ENCODE peak calls at places on chromosomes 2 and 18, in eight cellular contexts. J, S, N, I, H, B, T and L are unnamed samples.

GRCh38 chr2:36170805-36171204 is 184.8 kb upstream of the CRIM1 start:
- DNase-seq in N (no peak), B (no peak), T (no peak), S (no peak), I (no peak), J (no peak), H (no peak), L (no peak)

GRCh38 chr2:198499539-198499938 is 695.1 kb downstream of the PLCL1 start:
- DNase-seq in I (no peak), H (no peak), S (no peak), N (no peak), T (no peak), B (no peak), J (peak), L (no peak)

GRCh38 chr2:172640389-172640788 is 84.5 kb downstream of the PDK1 start:
- DNase-seq in J (no peak), B (no peak), I (no peak), T (no peak), S (no peak), N (no peak), H (no peak), L (no peak)

GRCh38 chr2:235098273-235098672 is 146.5 kb downstream of the SH3BP4 start:
- DNase-seq in S (no peak), T (no peak), H (no peak), I (no peak), N (no peak), J (no peak), B (no peak), L (no peak)

GRCh38 chr2:214103199-214104001 is 307.5 kb upstream of the VWC2L start:
- DNase-seq in B (no peak), H (no peak), T (no peak), N (no peak), I (no peak), J (peak), S (peak), L (no peak)

GRCh38 chr18:47830772-47831171 is 99.7 kb downstream of the SMAD2 start:
- DNase-seq in J (no peak), B (no peak), S (no peak), H (no peak), N (no peak), I (no peak), T (no peak), L (no peak)

GRCh38 chr2:73203055-73203681 is 794 bp downstream of the NOTO start:
- DNase-seq in J (no peak), I (no peak), T (no peak), N (no peak), S (no peak), H (no peak), B (no peak), L (no peak)

GRCh38 chr2:26000561-26001211 is 18.4 kb upstream of the KIF3C start:
- DNase-seq in J (no peak), B (peak), I (no peak), S (no peak), H (no peak), T (no peak), N (no peak), L (no peak)

GRCh38 chr2:23404426-23404825 is 19.4 kb downstream of the KLHL29 start:
- DNase-seq in I (peak), J (peak), B (no peak), H (peak), S (peak), T (no peak), N (peak), L (peak)

GRCh38 chr2:33709986-33710385 is 110.9 kb upstream of the FAM98A start:
- DNase-seq in B (no peak), I (no peak), N (no peak), T (no peak), S (no peak), J (no peak), H (no peak), L (no peak)

GRCh38 chr18:382423-382984 is 114.7 kb upstream of the THOC1 start:
- DNase-seq in B (no peak), J (no peak), I (no peak), T (no peak), S (no peak), N (peak), H (no peak), L (no peak)

GRCh38 chr2:237733677-237734300 is 64.8 kb upstream of the RBM44 start:
- DNase-seq in H (no peak), T (no peak), B (peak), I (no peak), S (no peak), J (no peak), N (no peak), L (no peak)

GRCh38 chr2:230356084-230356483 is 29.1 kb downstream of the SP140L start:
- DNase-seq in H (no peak), I (no peak), S (no peak), B (no peak), T (no peak), N (no peak), J (peak), L (no peak)

GRCh38 chr2:21026479-21027282 is 17.2 kb downstream of the APOB start:
- DNase-seq in I (no peak), J (no peak), B (no peak), T (no peak), S (no peak), H (no peak), N (no peak), L (no peak)

GRCh38 chr18:42719221-42719620 is 396.3 kb downstream of the RIT2 start:
- DNase-seq in I (no peak), H (no peak), J (no peak), N (no peak), B (no peak), S (no peak), T (no peak), L (no peak)

GRCh38 chr2:177314194-177314593 is 49.7 kb upstream of the NFE2L2 start:
- DNase-seq in T (no peak), N (no peak), I (no peak), J (peak), S (no peak), B (no peak), H (peak), L (no peak)

GRCh38 chr2:143431316-143431715 is 302.1 kb downstream of the ARHGAP15 start:
- DNase-seq in S (no peak), H (peak), B (no peak), N (no peak), I (no peak), T (no peak), J (no peak), L (no peak)

GRCh38 chr2:59223737-59224136 is 982.6 kb upstream of the FANCL start:
- DNase-seq in S (no peak), N (no peak), B (no peak), I (no peak), H (no peak), J (no peak), T (no peak), L (no peak)

GRCh38 chr2:158926478-158926948 is 41.9 kb upstream of the TANC1 start:
- DNase-seq in I (no peak), B (no peak), T (no peak), J (peak), S (no peak), N (peak), H (peak), L (no peak)

GRCh38 chr2:42098571-42099430 is 51.0 kb downstream of the PKDCC start:
- DNase-seq in J (no peak), H (no peak), N (no peak), T (no peak), S (no peak), B (peak), I (peak), L (no peak)

GRCh38 chr2:46489430-46489829 is 10.1 kb downstream of the TMEM247 start:
- DNase-seq in N (no peak), S (no peak), I (no peak), J (no peak), H (peak), T (no peak), B (no peak), L (no peak)

GRCh38 chr2:46490521-46491141 is 11.3 kb downstream of the TMEM247 start:
- DNase-seq in B (peak), H (no peak), I (peak), J (peak), N (no peak), S (peak), T (no peak), L (peak)

GRCh38 chr2:46487667-46488333 is 8.4 kb downstream of the TMEM247 start:
- DNase-seq in N (no peak), J (peak), S (peak), I (no peak), B (peak), T (no peak), H (peak), L (no peak)

GRCh38 chr2:46486441-46486840 is 7.1 kb downstream of the TMEM247 start:
- DNase-seq in H (no peak), J (no peak), I (no peak), T (no peak), B (no peak), S (no peak), N (no peak), L (no peak)

DNA sequence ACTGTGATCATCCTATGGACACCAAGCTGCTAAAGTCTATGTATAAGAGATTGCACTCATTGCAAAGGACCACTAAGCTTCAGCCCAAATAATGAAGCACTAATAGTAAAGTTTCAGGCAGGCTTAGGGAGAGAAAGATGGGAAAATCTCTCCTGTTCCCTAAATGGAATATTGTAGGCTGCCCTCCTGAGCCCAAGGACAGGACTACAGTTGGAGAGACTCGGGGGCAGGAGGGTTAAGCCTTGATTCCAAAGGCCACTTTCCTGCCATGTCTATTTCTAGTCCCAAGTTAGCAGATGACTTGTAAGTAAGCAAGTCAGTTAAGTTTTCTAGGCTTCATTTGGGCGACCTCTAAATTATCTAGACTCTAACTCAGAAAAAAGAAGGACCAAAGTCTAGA is 9.0 kb downstream of the TMEM247 start:
- DNase-seq in J (no peak), T (no peak), B (no peak), I (no peak), H (no peak), N (no peak), S (no peak), L (no peak)
- TF ChIP-seq CTCF in J (no peak), T (no peak), B (no peak), I (no peak), H (peak), N (no peak), S (no peak), L (no peak)

DNA sequence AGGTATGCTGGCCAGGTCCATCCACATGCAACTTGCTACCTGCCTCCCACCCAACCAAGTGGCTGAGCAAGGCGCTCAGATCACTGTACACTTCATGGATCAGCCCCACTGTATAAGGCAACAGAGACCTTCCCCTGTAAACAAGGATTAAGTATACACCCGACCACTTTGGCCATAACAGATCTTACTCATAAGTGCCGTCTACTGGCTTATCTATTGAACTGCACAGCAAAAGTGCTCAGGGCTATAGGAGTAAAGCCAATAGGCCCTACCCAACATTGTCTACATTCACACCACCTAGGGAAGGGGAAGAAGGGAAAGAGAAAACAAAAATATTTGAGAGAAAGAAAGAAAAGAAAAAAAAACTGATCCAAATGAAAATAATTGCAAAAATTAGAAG is 663.9 kb upstream of the LRRTM1 start:
- DNase-seq in J (no peak), B (no peak), I (no peak), S (no peak), T (no peak), N (no peak), H (no peak), L (no peak)
- TF ChIP-seq CTCF in J (no peak), B (no peak), I (no peak), S (no peak), T (no peak), N (peak), H (no peak), L (peak)

DNA sequence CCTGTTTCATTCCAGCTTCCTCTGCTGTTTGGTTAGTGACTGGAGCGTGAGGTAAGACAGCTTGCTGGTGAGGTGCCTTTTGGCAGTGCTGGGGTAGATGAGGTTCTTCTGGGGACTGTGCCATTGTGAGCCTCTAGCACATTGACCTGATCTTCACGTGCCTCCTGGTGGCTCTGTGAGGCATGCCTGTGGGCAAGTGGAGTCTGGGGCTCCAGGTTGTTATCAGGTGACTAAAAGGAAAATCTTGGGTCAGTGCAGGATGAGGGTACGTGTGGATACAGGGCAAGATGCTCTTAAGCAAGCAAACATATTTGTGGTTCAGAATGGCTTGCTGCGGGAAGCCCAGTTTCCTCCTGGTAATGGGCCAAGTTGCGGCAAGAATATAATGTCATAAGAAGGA is 75.4 kb downstream of the FHOD3 start:
- DNase-seq in T (no peak), S (no peak), J (peak), N (no peak), H (no peak), B (no peak), I (no peak), L (no peak)
- TF ChIP-seq CTCF in T (no peak), S (no peak), J (peak), N (no peak), H (no peak), B (no peak), I (no peak), L (peak)

GRCh38 chr18:48879008-48879431 is 71.7 kb downstream of the SMAD7 start:
- DNase-seq in T (no peak), J (no peak), N (no peak), H (no peak), I (no peak), B (no peak), S (no peak), L (no peak)

GRCh38 chr18:48877941-48878340 is 72.8 kb downstream of the SMAD7 start:
- DNase-seq in H (no peak), T (no peak), J (peak), S (no peak), B (no peak), N (no peak), I (no peak), L (no peak)

GRCh38 chr18:48876590-48876989 is 74.2 kb downstream of the SMAD7 start:
- DNase-seq in S (no peak), H (no peak), I (no peak), B (no peak), J (no peak), T (no peak), N (no peak), L (no peak)

GRCh38 chr18:48875942-48876511 is 74.7 kb downstream of the SMAD7 start:
- DNase-seq in S (no peak), T (no peak), I (no peak), H (no peak), B (no peak), N (peak), J (no peak), L (no peak)

DNA sequence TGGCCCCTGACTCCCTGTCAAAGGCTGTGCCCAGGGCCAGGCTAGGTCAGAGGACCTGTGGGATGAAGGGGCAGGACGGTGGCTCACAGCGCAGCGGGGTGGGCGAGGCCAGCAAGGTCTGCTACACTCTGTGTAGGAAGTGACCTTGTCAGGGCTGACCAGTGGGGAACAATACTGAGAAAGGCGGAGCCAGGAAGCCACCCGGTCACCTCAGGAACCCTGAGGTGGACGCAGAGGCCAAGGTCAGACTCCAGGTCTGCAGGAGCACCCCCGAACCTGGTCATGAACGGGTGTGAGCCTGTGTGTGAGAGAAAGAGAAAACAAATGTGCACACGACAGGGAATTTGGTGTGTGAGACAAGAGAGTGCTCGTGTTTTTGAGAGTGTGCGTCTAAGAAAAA is 72.3 kb downstream of the SMAD7 start:
- DNase-seq in I (no peak), N (no peak), B (no peak), J (no peak), S (no peak), T (no peak), H (no peak), L (no peak)
- TF ChIP-seq CTCF in I (no peak), N (no peak), B (no peak), J (no peak), S (no peak), T (no peak), H (no peak), L (no peak)

GRCh38 chr2:8985561-8986326 is 17.7 kb downstream of the MBOAT2 start:
- DNase-seq in S (no peak), N (no peak), J (peak), H (peak), I (no peak), B (no peak), T (no peak), L (no peak)

GRCh38 chr2:8984855-8985254 is 18.6 kb downstream of the MBOAT2 start:
- DNase-seq in J (no peak), T (no peak), I (no peak), H (no peak), N (no peak), B (no peak), S (no peak), L (no peak)

GRCh38 chr2:8984152-8984551 is 19.3 kb downstream of the MBOAT2 start:
- DNase-seq in J (peak), B (no peak), T (no peak), I (no peak), H (no peak), S (no peak), N (no peak), L (no peak)

GRCh38 chr2:8987413-8987812 is 16.1 kb downstream of the MBOAT2 start:
- DNase-seq in J (no peak), N (no peak), H (no peak), B (no peak), S (no peak), I (no peak), T (no peak), L (no peak)

DNA sequence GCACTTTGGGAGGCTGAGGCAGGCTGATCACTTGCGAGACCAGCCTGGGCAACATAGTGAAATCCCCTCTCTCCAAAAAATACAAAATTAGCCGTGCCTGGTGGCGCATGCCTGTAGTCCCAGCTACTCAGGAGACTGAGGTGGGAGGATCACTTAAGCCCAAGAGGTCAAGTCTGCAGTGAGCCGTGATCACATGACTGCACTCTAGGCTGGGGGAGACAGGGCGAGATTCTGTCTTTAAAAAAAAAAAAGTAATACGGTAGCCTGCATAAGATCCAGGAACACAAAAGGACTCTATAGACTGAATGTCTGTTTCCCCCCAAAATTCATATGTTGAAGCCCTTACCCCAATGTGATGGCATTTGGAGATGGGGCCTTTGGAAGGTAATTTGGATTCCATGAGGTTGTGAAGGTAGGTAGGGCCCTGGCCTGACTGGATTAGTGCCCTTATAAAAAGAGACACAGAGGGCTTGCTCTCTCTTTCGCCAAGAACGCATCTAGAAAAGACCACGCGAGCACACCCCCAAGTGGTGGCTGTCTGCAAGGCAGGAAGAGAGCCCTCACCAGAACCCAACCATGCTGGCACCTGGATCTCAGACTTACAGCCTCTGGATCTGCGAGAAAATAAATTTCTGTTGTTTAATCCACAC is 17.0 kb downstream of the MBOAT2 start:
- DNase-seq in H (no peak), B (no peak), N (peak), S (no peak), J (no peak), I (no peak), T (no peak), L (no peak)
- TF ChIP-seq CTCF in H (peak), B (no peak), N (peak), S (no peak), J (peak), I (no peak), T (peak), L (peak)

GRCh38 chr2:3121601-3122000 is 256.0 kb downstream of the EIPR1 start:
- DNase-seq in I (no peak), B (no peak), T (no peak), H (no peak), J (no peak), S (no peak), N (no peak), L (no peak)
- TF ChIP-seq CTCF in I (no peak), B (no peak), T (no peak), H (no peak), J (no peak), S (no peak), N (no peak), L (no peak)

DNA sequence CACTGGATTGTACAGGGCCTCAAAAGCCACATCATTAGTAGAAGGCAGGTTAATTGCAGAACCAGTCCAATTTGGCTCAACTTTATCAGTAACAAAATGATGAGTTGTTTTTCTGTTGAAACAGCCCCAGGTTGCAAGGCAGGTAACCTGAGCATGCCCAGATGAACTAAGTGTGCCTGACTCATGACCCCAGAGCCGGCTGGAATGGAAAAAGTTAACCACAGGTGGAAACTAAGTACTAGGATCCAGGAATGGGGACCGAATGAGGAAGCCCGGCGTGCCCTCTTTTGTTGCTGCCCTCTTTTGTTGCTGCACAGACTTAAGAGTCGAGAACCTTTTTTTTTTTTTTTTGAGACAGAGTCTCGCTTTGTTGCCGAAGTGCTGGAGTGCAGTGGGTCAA is 79.5 kb upstream of the YWHAQ start:
- DNase-seq in T (no peak), H (no peak), S (no peak), I (no peak), N (no peak), B (no peak), J (no peak), L (no peak)
- TF ChIP-seq CTCF in T (no peak), H (no peak), S (no peak), I (no peak), N (no peak), B (no peak), J (no peak), L (no peak)